ENCODE peak calls at places on chromosomes 11 and 22, in seven cellular contexts. R, E, B, C, G, Z and D are unnamed samples.

GRCh38 chr11:102599642-102600261 is 25.4 kb downstream of the MMP20 start:
- DNase-seq in R (no peak), E (no peak), B (peak), C (peak), G (no peak), Z (peak), D (peak)

GRCh38 chr11:86802601-86803051 is 2.3 kb downstream of the PRSS23 start:
- DNase-seq in R (peak), E (no peak), B (peak), C (peak), G (no peak), Z (peak), D (peak)

GRCh38 chr22:37827056-37827455 is 3.9 kb downstream of the GALR3 start:
- DNase-seq in R (no peak), E (no peak), B (no peak), C (no peak), G (no peak), Z (no peak), D (no peak)

GRCh38 chr11:43951231-43951630 is 8.8 kb downstream of the C11orf96 start:
- DNase-seq in R (peak), E (no peak), B (no peak), C (peak), G (no peak), Z (no peak), D (no peak)

GRCh38 chr11:35267504-35267903 is 128.5 kb downstream of the CD44 start:
- DNase-seq in R (no peak), E (no peak), B (peak), C (no peak), G (no peak), Z (no peak), D (peak)

GRCh38 chr11:100624346-100624745 is 62.7 kb upstream of the ARHGAP42 start:
- DNase-seq in R (no peak), E (no peak), B (no peak), C (no peak), G (no peak), Z (peak), D (peak)

GRCh38 chr11:130476200-130476921 is 27.9 kb downstream of the ADAMTS15 start:
- DNase-seq in R (no peak), E (no peak), B (peak), C (peak), G (no peak), Z (peak), D (peak)

GRCh38 chr22:31278643-31279326 is 13.5 kb downstream of the PIK3IP1 start:
- DNase-seq in R (no peak), E (no peak), B (no peak), C (no peak), G (no peak), Z (no peak), D (no peak)

GRCh38 chr11:32852142-32852541 is 22.4 kb downstream of the PRRG4 start:
- DNase-seq in R (no peak), E (no peak), B (no peak), C (peak), G (no peak), Z (peak), D (peak)

GRCh38 chr11:121446752-121447156 is 5.4 kb upstream of the SORL1 start:
- DNase-seq in R (no peak), E (no peak), B (peak), C (peak), G (no peak), Z (no peak), D (peak)

GRCh38 chr22:18076060-18076497 is 1.7 kb upstream of the PEX26 start:
- DNase-seq in R (peak), E (peak), B (peak), C (peak), G (no peak), Z (peak), D (peak)

GRCh38 chr11:66851698-66852465 is 5.0 kb upstream of the LRFN4 start:
- DNase-seq in R (peak), E (no peak), B (no peak), C (peak), G (no peak), Z (no peak), D (no peak)

DNA sequence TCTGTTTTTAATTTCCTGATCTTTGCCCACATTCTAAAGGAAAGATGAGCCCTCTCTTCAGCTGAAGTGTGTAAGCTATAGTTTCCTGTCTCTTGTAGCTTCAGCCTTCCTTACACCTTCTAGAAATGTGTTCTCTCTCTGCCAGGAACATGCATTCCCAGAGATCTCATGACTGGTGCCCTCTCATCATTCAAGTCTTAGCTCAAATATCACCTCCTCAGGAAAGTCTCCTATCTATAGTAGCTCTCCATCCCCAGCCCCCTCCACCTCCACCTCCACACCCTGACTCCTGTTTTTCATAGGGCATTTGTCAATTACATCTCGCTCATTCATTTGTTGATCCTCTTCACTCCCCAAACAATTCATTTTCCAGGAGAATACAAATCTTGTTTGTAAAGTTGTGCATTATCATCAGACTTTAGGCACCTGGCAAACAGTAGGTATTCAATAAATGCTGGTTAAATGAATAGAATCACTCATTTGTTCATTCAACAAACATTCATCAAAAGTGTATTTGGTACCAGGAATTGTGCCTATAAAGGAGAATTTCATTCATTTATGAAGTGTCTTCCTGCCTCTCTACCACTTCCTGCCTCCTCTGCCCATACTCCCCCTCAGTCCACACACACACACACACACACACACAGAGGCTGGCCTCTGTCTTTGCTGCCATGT is 160.3 kb downstream of the BBOX1 start:
- DNase-seq in R (no peak), E (no peak), B (no peak), C (no peak), G (no peak), Z (no peak), D (no peak)
- H2BK120ac ChIP-seq in R (no peak), E (no peak), B (no peak), C (peak), G (no peak), Z (peak), D (no peak)

DNA sequence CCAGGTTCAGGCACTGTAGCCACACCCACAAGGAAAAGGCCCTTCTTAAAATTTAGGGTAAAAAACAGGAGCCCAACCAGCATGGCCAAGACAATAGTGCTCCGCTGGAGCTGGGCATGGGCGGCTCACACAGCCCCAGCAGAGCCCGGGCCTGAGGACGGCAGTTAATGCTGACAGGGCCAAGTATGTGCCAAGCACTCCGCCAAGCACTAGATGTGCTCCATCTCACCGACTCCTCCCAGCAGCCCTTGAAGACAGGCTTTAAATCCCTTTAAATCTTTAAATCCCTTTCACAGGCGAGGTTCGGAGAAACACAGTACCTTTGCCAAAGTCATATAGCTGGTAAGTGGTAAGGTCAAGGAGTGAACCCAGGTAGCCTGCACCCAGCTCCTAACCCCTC is 4.8 kb downstream of the ARFGAP2 start:
- DNase-seq in R (no peak), E (no peak), B (no peak), C (no peak), G (no peak), Z (no peak), D (no peak)
- H2BK120ac ChIP-seq in R (no peak), E (no peak), B (no peak), C (no peak), G (no peak), Z (no peak), D (no peak)

GRCh38 chr11:10317281-10317755 is 12.4 kb downstream of the ADM start:
- DNase-seq in R (peak), E (peak), B (no peak), C (peak), G (no peak), Z (peak), D (peak)

GRCh38 chr11:10317776-10318526 is 13.1 kb downstream of the ADM start:
- DNase-seq in R (no peak), E (no peak), B (no peak), C (peak), G (no peak), Z (no peak), D (no peak)

GRCh38 chr11:10318527-10318802 is 13.6 kb downstream of the ADM start:
- DNase-seq in R (no peak), E (no peak), B (no peak), C (no peak), G (no peak), Z (no peak), D (no peak)

GRCh38 chr11:10320164-10320563 is 15.3 kb downstream of the ADM start:
- DNase-seq in R (no peak), E (no peak), B (no peak), C (no peak), G (no peak), Z (no peak), D (no peak)

GRCh38 chr11:10319691-10320090 is 14.8 kb downstream of the ADM start:
- DNase-seq in R (no peak), E (no peak), B (no peak), C (no peak), G (no peak), Z (no peak), D (no peak)
- H2BK120ac ChIP-seq in R (no peak), E (no peak), B (no peak), C (no peak), G (no peak), Z (no peak), D (no peak)

GRCh38 chr11:128916646-128917045 is 25.5 kb downstream of the KCNJ5 start:
- DNase-seq in R (no peak), E (no peak), B (no peak), C (no peak), G (no peak), Z (no peak), D (no peak)

GRCh38 chr11:128916037-128916572 is 24.9 kb downstream of the KCNJ5 start:
- DNase-seq in R (no peak), E (no peak), B (no peak), C (no peak), G (no peak), Z (no peak), D (no peak)

GRCh38 chr11:128915148-128915519 is 24.0 kb downstream of the KCNJ5 start:
- DNase-seq in R (no peak), E (no peak), B (no peak), C (no peak), G (no peak), Z (no peak), D (no peak)

GRCh38 chr11:128919192-128919591 is 23.5 kb downstream of the TP53AIP1 start:
- DNase-seq in R (no peak), E (no peak), B (no peak), C (no peak), G (no peak), Z (peak), D (no peak)

DNA sequence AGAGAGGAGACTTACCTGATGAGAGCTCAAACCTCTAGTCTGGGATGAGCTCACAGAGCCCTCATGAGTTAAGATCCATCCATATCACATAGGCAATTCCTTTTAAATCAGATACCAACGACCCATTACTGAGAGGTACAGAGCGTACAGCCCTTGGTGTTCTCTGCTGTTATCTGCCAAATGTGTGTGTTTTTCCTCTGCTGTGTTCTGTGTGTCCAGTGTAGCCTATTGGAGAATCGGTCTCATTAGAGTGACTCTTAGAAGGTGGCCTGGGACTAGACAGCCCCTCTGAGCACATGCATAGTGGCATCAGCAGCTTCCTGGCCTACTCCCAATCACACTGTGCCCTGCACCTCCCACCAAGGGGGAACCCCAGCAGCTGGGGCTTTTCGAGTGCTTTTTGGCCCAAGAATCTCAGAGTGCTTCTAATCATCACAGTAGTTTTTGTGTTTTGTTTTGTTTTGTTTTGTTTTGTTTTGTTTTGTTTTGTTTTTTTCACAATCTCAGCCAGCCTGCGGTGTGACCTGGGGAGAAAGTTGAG is 25.5 kb downstream of the TP53AIP1 start:
- DNase-seq in R (no peak), E (no peak), B (no peak), C (no peak), G (no peak), Z (no peak), D (no peak)
- H2BK120ac ChIP-seq in R (no peak), E (no peak), B (no peak), C (no peak), G (no peak), Z (no peak), D (no peak)

GRCh38 chr11:2911088-2912037 is 17.9 kb downstream of the PHLDA2 start:
- DNase-seq in R (no peak), E (no peak), B (no peak), C (no peak), G (no peak), Z (peak), D (no peak)
- H2BK120ac ChIP-seq in R (no peak), E (peak), B (no peak), C (no peak), G (no peak), Z (no peak), D (peak)